ENCODE peak calls at places on chromosomes 2 and 18, in eight cellular contexts. N is HEK293T; C is SW480; W is left ventricle myocardium superior; T is AG08395; B is brain microvascular endothelial cell; U is RCC 7860; S is effector memory CD8-positive, alpha-beta T cell. O is an unnamed sample.

GRCh38 chr2:207042155-207042554 is 102.8 kb downstream of the CPO start:
- DNase-seq in S (no peak), U (no peak), N (no peak), C (no peak), T (no peak), W (no peak), B (no peak), O (no peak)

GRCh38 chr18:6546229-6546628 is 131.5 kb upstream of the L3MBTL4 start:
- DNase-seq in U (no peak), B (no peak), T (no peak), N (no peak), C (no peak), W (no peak), S (no peak), O (no peak)

GRCh38 chr2:136323935-136324334 is 206.0 kb upstream of the CXCR4 start:
- DNase-seq in W (no peak), N (no peak), C (no peak), U (no peak), S (no peak), B (no peak), T (no peak), O (no peak)

GRCh38 chr2:101699191-101699938 is 1.9 kb downstream of the MAP4K4 start:
- DNase-seq in B (no peak), T (no peak), N (no peak), U (no peak), W (no peak), S (no peak), C (no peak), O (no peak)

GRCh38 chr2:144975881-144976280 is 456.0 kb upstream of the ZEB2 start:
- DNase-seq in U (no peak), C (no peak), B (no peak), T (no peak), N (no peak), S (no peak), W (no peak), O (no peak)

GRCh38 chr2:67954125-67954748 is 108.6 kb downstream of the C1D start:
- DNase-seq in C (no peak), U (no peak), T (no peak), W (no peak), B (no peak), S (no peak), N (no peak), O (no peak)

GRCh38 chr2:190540048-190540447 is 5.5 kb upstream of the NEMP2 start:
- DNase-seq in U (no peak), T (no peak), N (no peak), B (no peak), C (no peak), W (no peak), S (no peak), O (no peak)

GRCh38 chr18:62979172-62979571 is 263.8 kb downstream of the PHLPP1 start:
- DNase-seq in B (peak), S (no peak), U (no peak), N (no peak), C (peak), W (no peak), T (peak), O (no peak)

GRCh38 chr2:9770308-9771100 is 72.8 kb upstream of the TAF1B start:
- DNase-seq in T (peak), C (peak), U (peak), S (peak), W (peak), N (peak), B (peak), O (no peak)

GRCh38 chr2:133241231-133241575 is 327.1 kb downstream of the NCKAP5 start:
- DNase-seq in S (no peak), W (no peak), C (no peak), T (peak), N (no peak), B (peak), U (no peak), O (no peak)